ENCODE peak calls at places on chromosomes 11 and 22, in four cellular contexts. U is Calu3, Z is fibroblast of lung, M is lower lobe of right lung. F is an unnamed sample.

GRCh38 chr11:104918113-104918824 is 20.0 kb upstream of the CASP12 start:
- DNase-seq in Z (peak), U (no peak), M (no peak), F (peak)

GRCh38 chr11:65422633-65423515 is at the start of gene NEAT1:
- DNase-seq in U (peak), M (peak), Z (peak), F (peak)

GRCh38 chr11:2257023-2257700 is 13.2 kb downstream of the ASCL2 start:
- DNase-seq in U (peak), Z (no peak), M (peak), F (no peak)

GRCh38 chr11:106471273-106471672 is 393.8 kb downstream of the AASDHPPT start:
- DNase-seq in Z (no peak), U (no peak), M (no peak), F (no peak)

GRCh38 chr22:27518583-27519437 is 282.7 kb downstream of the MN1 start:
- DNase-seq in Z (peak), U (no peak), M (no peak), F (no peak)

GRCh38 chr11:62124186-62125113 is 639 bp downstream of the INCENP start:
- DNase-seq in Z (peak), U (peak), M (no peak), F (no peak)

GRCh38 chr11:35723493-35724284 is 61.1 kb downstream of the TRIM44 start:
- DNase-seq in U (no peak), Z (peak), M (no peak), F (no peak)

GRCh38 chr11:128520206-128520885 is 67.0 kb downstream of the ETS1 start:
- DNase-seq in U (no peak), M (no peak), Z (no peak), F (no peak)

GRCh38 chr11:12410006-12410728 is 32.8 kb downstream of the PARVA start:
- DNase-seq in Z (peak), U (no peak), M (no peak), F (no peak)

GRCh38 chr22:29308791-29309262 is 2.4 kb downstream of the GAS2L1 start:
- DNase-seq in Z (peak), M (no peak), U (no peak), F (no peak)

GRCh38 chr22:19046287-19046686 is 75.9 kb downstream of the DGCR2 start:
- DNase-seq in U (no peak), M (no peak), Z (no peak), F (no peak)

GRCh38 chr11:34480339-34480738 is 33.3 kb downstream of the ELF5 start:
- DNase-seq in Z (peak), M (no peak), U (no peak), F (no peak)

GRCh38 chr11:44470849-44471248 is 94.6 kb upstream of the CD82 start:
- DNase-seq in U (no peak), M (no peak), Z (no peak), F (no peak)

GRCh38 chr11:1701041-1701807 is 4.2 kb downstream of the KRTAP5-6 start:
- DNase-seq in U (no peak), Z (peak), M (no peak), F (no peak)

GRCh38 chr11:73225001-73225686 is 7.1 kb downstream of the P2RY2 start:
- DNase-seq in U (no peak), Z (no peak), M (peak), F (no peak)

GRCh38 chr22:46596819-46597218 is 23.4 kb upstream of the GRAMD4 start:
- DNase-seq in U (peak), Z (no peak), M (peak), F (no peak)

GRCh38 chr22:22235564-22235963 is 9.0 kb upstream of the VPREB1 start:
- DNase-seq in U (peak), Z (no peak), M (no peak), F (no peak)

GRCh38 chr11:92753161-92753560 is 216.3 kb upstream of the MTNR1B start:
- DNase-seq in Z (no peak), U (no peak), M (no peak), F (no peak)

GRCh38 chr11:82047200-82047599 is 686.5 kb downstream of the FAM181B start:
- DNase-seq in U (no peak), Z (no peak), M (no peak), F (no peak)

GRCh38 chr11:108732395-108732794 is 67.5 kb downstream of the DDX10 start:
- DNase-seq in Z (no peak), M (no peak), U (no peak), F (no peak)

GRCh38 chr11:108733479-108734116 is 68.7 kb downstream of the DDX10 start:
- DNase-seq in Z (peak), M (no peak), U (no peak), F (no peak)

GRCh38 chr11:108734956-108735559 is 70.2 kb downstream of the DDX10 start:
- DNase-seq in M (no peak), U (no peak), Z (no peak), F (no peak)
- TF ChIP-seq CTCF in M (peak), U (no peak), Z (peak), F (peak)

GRCh38 chr22:36235585-36235984 is 3.7 kb downstream of the APOL2 start:
- DNase-seq in U (no peak), M (no peak), Z (no peak), F (no peak)

GRCh38 chr22:36232715-36233401 is 6.5 kb downstream of the APOL2 start:
- DNase-seq in Z (no peak), M (no peak), U (no peak), F (no peak)

GRCh38 chr22:36234919-36235318 is 4.4 kb downstream of the APOL2 start:
- DNase-seq in U (no peak), M (no peak), Z (no peak), F (no peak)

GRCh38 chr22:36234211-36234610 is 5.1 kb downstream of the APOL2 start:
- DNase-seq in U (no peak), M (no peak), Z (no peak), F (no peak)

DNA sequence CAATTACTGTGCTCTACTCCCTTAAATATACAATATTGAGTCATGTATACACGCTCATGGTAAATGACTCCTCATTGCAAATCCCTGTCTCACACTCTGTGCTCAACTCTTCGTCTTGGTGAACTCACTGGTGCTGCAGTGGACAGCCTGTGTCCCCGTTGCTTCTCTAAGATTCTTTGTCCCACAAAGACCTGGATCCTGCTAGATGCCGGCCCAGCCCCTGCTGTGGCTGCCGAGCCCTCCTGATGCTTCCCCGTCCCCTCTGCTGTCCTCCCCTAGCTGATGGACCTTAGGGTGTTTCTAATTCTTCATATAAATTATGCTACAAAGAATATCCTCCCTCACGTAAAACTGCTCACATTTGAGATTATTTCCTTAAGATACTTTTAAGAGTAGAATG is 5.5 kb downstream of the APOL2 start:
- DNase-seq in U (no peak), M (no peak), Z (no peak), F (no peak)
- TF ChIP-seq CTCF in U (no peak), M (no peak), Z (no peak), F (no peak)

GRCh38 chr11:75731095-75731494 is 13.5 kb downstream of the MOGAT2 start:
- DNase-seq in M (no peak), Z (no peak), U (no peak), F (no peak)
- TF ChIP-seq CTCF in M (no peak), Z (no peak), U (no peak), F (no peak)

GRCh38 chr11:67301951-67302516 is 1.3 kb upstream of the SSH3 start:
- DNase-seq in M (peak), U (no peak), Z (peak), F (no peak)

GRCh38 chr11:67303132-67303988 is at the start of gene SSH3:
- DNase-seq in Z (peak), M (peak), U (peak), F (no peak)

GRCh38 chr11:67302571-67303131 is 679 bp upstream of the SSH3 start:
- DNase-seq in M (peak), U (peak), Z (no peak), F (no peak)

GRCh38 chr11:67304511-67305113 is 1.3 kb downstream of the SSH3 start:
- DNase-seq in M (peak), Z (no peak), U (no peak), F (no peak)

GRCh38 chr11:67303989-67304411 is 670 bp downstream of the SSH3 start:
- DNase-seq in U (peak), M (peak), Z (peak), F (no peak)
- TF ChIP-seq CTCF in U (no peak), M (no peak), Z (no peak), F (no peak)

DNA sequence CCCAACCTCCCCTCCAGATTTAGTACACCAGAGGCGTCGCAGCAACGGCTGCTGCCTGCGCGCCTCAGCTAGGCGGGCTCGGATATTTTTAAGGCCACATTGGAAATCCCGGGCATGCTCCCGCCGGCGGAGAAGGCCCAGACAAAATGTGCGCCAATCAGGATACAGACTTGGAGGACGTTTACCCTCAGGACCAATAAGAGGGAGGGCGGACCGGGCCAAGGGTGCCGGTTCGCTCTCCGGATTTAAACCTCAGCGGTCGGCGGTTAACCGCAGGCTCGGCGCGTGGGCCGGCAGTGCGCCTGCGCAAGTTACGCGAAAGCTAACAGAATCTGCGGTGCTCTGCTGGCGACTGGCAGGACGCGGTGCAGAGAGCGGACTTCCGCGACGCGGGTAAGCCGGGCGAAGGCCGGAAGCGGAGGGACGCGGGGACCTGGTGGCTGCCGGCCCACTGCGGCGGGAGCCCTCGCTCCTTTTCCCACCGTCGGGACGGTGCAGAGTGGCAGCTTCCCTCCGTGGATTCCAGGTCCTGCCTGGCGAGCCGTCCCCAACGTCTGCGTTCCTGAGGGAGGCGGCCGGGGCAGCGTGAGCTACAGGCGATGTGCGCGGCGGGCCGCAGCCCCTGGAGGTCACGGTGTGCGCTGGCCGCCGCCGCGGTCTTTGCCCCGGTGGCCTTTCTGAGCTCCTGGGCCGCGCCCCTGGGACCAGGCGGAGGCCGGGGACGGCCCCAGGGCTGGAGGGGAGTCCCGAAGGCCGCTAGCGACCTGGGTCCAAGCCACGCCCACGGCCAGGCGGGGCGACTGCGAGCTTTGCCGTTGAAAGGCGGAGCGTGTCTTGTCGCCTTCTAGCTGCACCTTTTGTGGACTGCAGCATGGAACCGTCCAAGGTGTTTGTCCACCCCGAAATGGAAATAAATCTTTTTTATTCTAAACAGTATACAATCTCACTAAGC is at the start of gene HYLS1:
- DNase-seq in M (peak), Z (peak), U (peak), F (peak)
- TF ChIP-seq CTCF in M (no peak), Z (peak), U (no peak), F (peak)

GRCh38 chr11:76239483-76240142 is 33.3 kb upstream of the WNT11 start:
- DNase-seq in M (peak), U (no peak), Z (no peak), F (no peak)

GRCh38 chr11:76236092-76237026 is 30.1 kb upstream of the WNT11 start:
- DNase-seq in M (peak), U (peak), Z (peak), F (no peak)

GRCh38 chr11:76237041-76237649 is 30.8 kb upstream of the WNT11 start:
- DNase-seq in U (no peak), M (no peak), Z (no peak), F (no peak)

GRCh38 chr11:76238551-76238950 is 32.2 kb upstream of the WNT11 start:
- DNase-seq in M (no peak), U (no peak), Z (no peak), F (no peak)

DNA sequence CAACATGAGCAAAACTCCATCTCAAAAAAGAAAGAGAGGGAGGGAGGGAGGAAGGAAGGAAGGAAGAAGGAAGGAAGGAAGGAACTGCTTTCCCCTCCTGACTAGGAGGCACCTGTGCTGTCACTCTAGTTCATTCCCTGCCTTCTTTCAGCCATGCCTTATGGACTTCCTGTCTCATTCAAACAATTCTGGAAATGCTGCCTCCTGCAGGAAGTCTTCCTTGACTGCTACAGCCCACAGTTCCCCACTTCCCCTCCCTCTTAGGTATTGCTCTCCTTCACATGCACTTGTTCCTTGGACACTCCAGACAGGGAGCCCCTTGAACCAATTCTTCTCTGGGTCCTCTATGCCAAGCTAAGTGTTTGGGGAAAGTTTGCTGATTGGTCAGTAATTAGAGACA is 31.6 kb upstream of the WNT11 start:
- DNase-seq in Z (no peak), U (peak), M (no peak), F (no peak)
- TF ChIP-seq CTCF in Z (no peak), U (no peak), M (peak), F (no peak)

DNA sequence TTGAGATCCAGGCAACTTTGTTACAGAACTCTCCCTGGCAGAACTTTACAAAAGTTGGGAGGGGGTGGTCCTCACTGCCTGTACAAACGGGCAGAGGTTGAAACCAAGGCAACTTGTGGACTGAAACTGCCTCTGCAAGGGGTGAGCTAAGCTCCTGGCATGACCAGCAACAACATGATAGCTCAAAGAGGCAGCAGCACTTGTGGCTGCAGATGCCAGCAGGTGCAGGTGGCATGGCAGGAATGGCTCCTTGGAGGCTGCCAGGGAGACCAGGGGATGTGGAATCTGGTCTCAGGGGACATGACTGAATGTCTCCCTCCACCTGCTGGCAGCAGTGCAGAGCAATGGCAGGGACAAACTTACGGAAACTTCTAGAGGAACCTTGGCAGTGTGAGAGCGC is 38.8 kb upstream of the PHF21A start:
- DNase-seq in M (no peak), U (no peak), Z (no peak), F (no peak)
- TF ChIP-seq CTCF in M (no peak), U (no peak), Z (no peak), F (no peak)

F was measured in AG09319.